ENCODE peak calls at places on chromosome 17, in seven cellular contexts. F is lower lobe of right lung, H is IMR-90, L is suprapubic skin, M is body of pancreas, G is spleen, U is AG04450. Q is an unnamed sample.

GRCh38 chr17:61458491-61459433 is 6.5 kb downstream of the TBX4 start:
- DNase-seq in F (no peak), H (no peak), L (no peak), M (no peak), G (no peak), U (no peak), Q (peak; percentile 4)

GRCh38 chr17:75288784-75289121 is 480 bp downstream of the SLC25A19 start:
- DNase-seq in F (peak; percentile 68), H (no peak), L (no peak), M (no peak), G (no peak), U (no peak), Q (peak; percentile 87)

GRCh38 chr17:36468903-36469635 is 17.4 kb upstream of the ZNHIT3 start:
- DNase-seq in F (no peak), H (no peak), L (no peak), M (no peak), G (no peak), U (no peak), Q (peak; percentile 16)

GRCh38 chr17:57930239-57930638 is 25.0 kb downstream of the CUEDC1 start:
- DNase-seq in F (no peak), H (no peak), L (no peak), M (no peak), G (no peak), U (no peak), Q (peak; percentile 43)

GRCh38 chr17:59498421-59499307 is 66.7 kb upstream of the DHX40 start:
- DNase-seq in F (no peak), H (no peak), L (no peak), M (no peak), G (no peak), U (no peak), Q (no peak)

GRCh38 chr17:47705536-47706481 is 11.8 kb downstream of the TBKBP1 start:
- DNase-seq in F (peak; percentile 20), H (no peak), L (no peak), M (no peak), G (peak; percentile 64), U (no peak), Q (no peak)

GRCh38 chr17:41666708-41667279 is 21.9 kb upstream of the EIF1 start:
- DNase-seq in F (peak; percentile 90), H (peak; percentile 61), L (peak; percentile 91), M (peak; percentile 91), G (peak; percentile 96), U (no peak), Q (peak; percentile 91)

GRCh38 chr17:64393000-64393402 is 2.3 kb upstream of the PECAM1 start:
- DNase-seq in F (no peak), H (no peak), L (no peak), M (no peak), G (no peak), U (no peak), Q (no peak)

GRCh38 chr17:81518785-81519283 is 6.2 kb upstream of the ACTG1 start:
- DNase-seq in F (peak; percentile 82), H (no peak), L (peak; percentile 78), M (peak; percentile 69), G (peak; percentile 93), U (no peak), Q (no peak)

GRCh38 chr17:1644493-1645206 is 882 bp downstream of the SCARF1 start:
- DNase-seq in F (no peak), H (peak; percentile 73), L (no peak), M (no peak), G (no peak), U (no peak), Q (no peak)

GRCh38 chr17:792277-792676 is 10.1 kb downstream of the MRM3 start:
- DNase-seq in F (peak; percentile 11), H (peak; percentile 56), L (no peak), M (no peak), G (peak; percentile 17), U (no peak), Q (no peak)

GRCh38 chr17:70869402-70870085 is 700.2 kb downstream of the KCNJ2 start:
- DNase-seq in F (no peak), H (no peak), L (no peak), M (no peak), G (no peak), U (no peak), Q (no peak)

GRCh38 chr17:40562841-40563370 is 2.4 kb downstream of the CCR7 start:
- DNase-seq in F (no peak), H (no peak), L (no peak), M (no peak), G (no peak), U (no peak), Q (no peak)

GRCh38 chr17:63966646-63967265 is 6.0 kb downstream of the SCN4A start:
- DNase-seq in F (no peak), H (no peak), L (no peak), M (no peak), G (no peak), U (no peak), Q (no peak)

GRCh38 chr17:29687601-29688000 is 64.9 kb upstream of the CORO6 start:
- DNase-seq in F (no peak), H (no peak), L (no peak), M (no peak), G (no peak), U (no peak), Q (no peak)

GRCh38 chr17:62595484-62595883 is 32.0 kb upstream of the MRC2 start:
- DNase-seq in F (no peak), H (no peak), L (no peak), M (no peak), G (no peak), U (no peak), Q (no peak)

GRCh38 chr17:61884864-61885263 is 21.5 kb upstream of the BRIP1 start:
- DNase-seq in F (no peak), H (no peak), L (no peak), M (no peak), G (no peak), U (no peak), Q (no peak)

GRCh38 chr17:18252160-18252559 is 6.4 kb downstream of the FLII start:
- DNase-seq in F (no peak), H (no peak), L (peak; percentile 56), M (no peak), G (no peak), U (no peak), Q (no peak)

GRCh38 chr17:59839646-59840328 is 53.0 kb downstream of the TUBD1 start:
- DNase-seq in F (no peak), H (no peak), L (no peak), M (no peak), G (no peak), U (no peak), Q (no peak)

GRCh38 chr17:38550661-38551060 is 55.1 kb downstream of the SRCIN1 start:
- DNase-seq in F (no peak), H (peak; percentile 54), L (peak; percentile 55), M (peak; percentile 43), G (no peak), U (no peak), Q (no peak)

GRCh38 chr17:67613961-67614360 is 103.8 kb upstream of the NOL11 start:
- DNase-seq in F (no peak), H (no peak), L (no peak), M (no peak), G (no peak), U (no peak), Q (no peak)

GRCh38 chr17:61594294-61594825 is 3.3 kb upstream of the NACA2 start:
- DNase-seq in F (no peak), H (no peak), L (no peak), M (no peak), G (no peak), U (no peak), Q (no peak)

GRCh38 chr17:27446569-27447301 is 9.5 kb upstream of the KSR1 start:
- DNase-seq in F (no peak), H (peak; percentile 100), L (no peak), M (no peak), G (no peak), U (peak; percentile 99), Q (peak; percentile 30)

GRCh38 chr17:80177986-80178590 is 8.3 kb downstream of the CARD14 start:
- DNase-seq in F (no peak), H (no peak), L (no peak), M (no peak), G (no peak), U (no peak), Q (no peak)

GRCh38 chr17:76793775-76794174 is 55.9 kb downstream of the MFSD11 start:
- DNase-seq in F (no peak), H (peak; percentile 23), L (no peak), M (no peak), G (peak; percentile 4), U (no peak), Q (peak; percentile 64)

GRCh38 chr17:68456529-68457167 is 648 bp downstream of the WIPI1 start:
- DNase-seq in F (peak; percentile 80), H (peak; percentile 90), L (peak; percentile 90), M (peak; percentile 79), G (peak; percentile 87), U (peak; percentile 77), Q (peak; percentile 72)

GRCh38 chr17:32943206-32943605 is 15.3 kb downstream of the TMEM98 start:
- DNase-seq in F (no peak), H (no peak), L (no peak), M (peak; percentile 85), G (no peak), U (no peak), Q (no peak)
- H3K4me3 ChIP-seq in F (no peak overlapping the region), H (no peak overlapping the region), L (no peak overlapping the region), M (no peak overlapping the region), G (no peak overlapping the region), U (no peak overlapping the region), Q (no peak overlapping the region)

GRCh38 chr17:55272711-55273578 is 8.2 kb downstream of the HLF start:
- DNase-seq in F (no peak), H (no peak), L (no peak), M (no peak), G (no peak), U (no peak), Q (no peak)
- H3K27ac ChIP-seq in F (peak overlapping the region; percentile 58), H (no peak overlapping the region), L (peak overlapping the region; percentile 81), M (peak overlapping the region; percentile 35), G (peak overlapping the region; percentile 72), U (no peak overlapping the region), Q (no peak overlapping the region)

DNA sequence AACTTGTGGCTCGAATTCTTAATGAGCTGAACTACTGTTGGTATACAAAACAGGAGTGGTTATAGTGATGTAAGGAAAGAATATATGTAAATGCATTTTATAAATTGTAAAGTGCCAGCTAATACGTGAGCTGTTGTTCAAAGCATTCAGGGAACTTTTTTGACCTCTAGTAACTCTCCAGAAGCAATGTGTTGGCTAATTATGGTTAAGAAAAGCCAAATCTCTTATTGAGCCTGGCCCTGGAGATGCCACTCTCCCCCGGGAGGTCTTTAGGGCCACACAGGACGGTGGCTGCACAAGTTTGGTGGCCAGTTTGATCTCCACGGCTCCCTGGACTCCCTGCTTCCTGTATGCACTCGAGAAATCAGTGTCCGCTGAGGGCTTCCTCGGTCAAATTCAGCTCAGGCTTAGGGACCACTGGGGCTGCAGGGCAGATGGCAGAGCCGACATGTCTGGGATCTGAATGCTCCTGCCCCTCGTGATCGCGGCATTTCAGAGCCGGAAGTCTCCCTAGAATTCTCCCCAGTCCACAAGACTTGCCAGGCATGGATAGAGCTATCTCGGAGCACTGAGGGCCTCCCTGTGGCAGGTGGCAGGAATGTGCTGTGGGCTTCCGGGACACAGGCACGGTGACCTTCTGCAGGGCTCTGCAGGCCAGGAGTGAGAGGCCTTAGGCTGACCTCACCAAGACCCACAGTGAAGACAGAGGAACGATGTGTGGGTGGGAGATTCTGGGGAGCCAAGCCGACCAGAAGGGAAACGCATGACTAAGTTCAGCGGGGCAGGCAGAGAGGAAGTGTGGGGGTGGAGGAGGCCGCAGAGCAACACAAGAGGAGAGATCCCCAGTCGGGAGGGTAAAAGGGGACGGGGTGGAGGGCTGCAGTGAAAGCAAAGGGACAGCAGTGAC is 18.6 kb upstream of the PITPNM3 start:
- DNase-seq in F (peak; percentile 78), H (peak; percentile 73), L (no peak), M (no peak), G (peak; percentile 85), U (peak; percentile 16), Q (peak; percentile 52)
- TF ChIP-seq CTCF in F (peak; percentile 23), H (no peak), L (no peak), M (no peak), G (no peak), U (peak; percentile 17), Q (peak; percentile 47)

GRCh38 chr17:6914711-6915110 is 81.1 kb upstream of the ALOX12 start:
- DNase-seq in F (no peak), H (peak; percentile 7), L (no peak), M (no peak), G (no peak), U (no peak), Q (no peak)
- H3K4me3 ChIP-seq in F (no peak overlapping the region), H (no peak overlapping the region), L (no peak overlapping the region), M (no peak overlapping the region), G (no peak overlapping the region), U (no peak overlapping the region), Q (no peak overlapping the region)

Q was measured in WERI-Rb-1.